ENCODE peak calls at places on chromosomes 13 and 19, in five cellular contexts. One of them, this sample, is unnamed.

GRCh38 chr13:30654430-30654829 is 36.7 kb downstream of the USPL1 start:
- DNase-seq in adrenal gland: no peak
- DNase-seq in GM23248: no peak
- DNase-seq in KBM-7: no peak
- DNase-seq in COR-L47: no peak
- DNase-seq in this sample: no peak

GRCh38 chr19:19651076-19651475 is 7.6 kb upstream of the GMIP start:
- DNase-seq in adrenal gland: no peak
- DNase-seq in GM23248: no peak
- DNase-seq in KBM-7: no peak
- DNase-seq in COR-L47: no peak
- DNase-seq in this sample: no peak

GRCh38 chr19:5964816-5965565 is 12.9 kb downstream of the RANBP3 start:
- DNase-seq in adrenal gland: no peak
- DNase-seq in GM23248: no peak
- DNase-seq in KBM-7: no peak
- DNase-seq in COR-L47: no peak
- DNase-seq in this sample: no peak

GRCh38 chr13:65679240-65679639 is 1550.9 kb downstream of the PCDH9 start:
- DNase-seq in adrenal gland: no peak
- DNase-seq in GM23248: no peak
- DNase-seq in KBM-7: no peak
- DNase-seq in COR-L47: no peak
- DNase-seq in this sample: no peak

GRCh38 chr13:24763596-24764275 is at the start of gene RNF17:
- DNase-seq in adrenal gland: no peak
- DNase-seq in GM23248: no peak
- DNase-seq in KBM-7: no peak
- DNase-seq in COR-L47: no peak
- DNase-seq in this sample: no peak

GRCh38 chr19:48965033-48965805 is at the start of gene FTL:
- DNase-seq in adrenal gland: peak; percentile 98
- DNase-seq in GM23248: peak; percentile 95
- DNase-seq in KBM-7: peak; percentile 97
- DNase-seq in COR-L47: peak; percentile 94
- DNase-seq in this sample: peak; percentile 92

GRCh38 chr13:21837841-21838551 is 167.1 kb downstream of the FGF9 start:
- DNase-seq in adrenal gland: no peak
- DNase-seq in GM23248: peak; percentile 54
- DNase-seq in KBM-7: no peak
- DNase-seq in COR-L47: no peak
- DNase-seq in this sample: no peak

GRCh38 chr19:3187662-3188511 is 2.2 kb downstream of the NCLN start:
- DNase-seq in adrenal gland: no peak
- DNase-seq in GM23248: no peak
- DNase-seq in KBM-7: no peak
- DNase-seq in COR-L47: no peak
- DNase-seq in this sample: no peak

GRCh38 chr19:54168174-54168917 is 4.6 kb downstream of the TMC4 start:
- DNase-seq in adrenal gland: peak; percentile 94
- DNase-seq in GM23248: peak; percentile 89
- DNase-seq in KBM-7: peak; percentile 93
- DNase-seq in COR-L47: peak; percentile 75
- DNase-seq in this sample: peak; percentile 89

GRCh38 chr13:47545206-47545605 is 455.9 kb downstream of the SUCLA2 start:
- DNase-seq in adrenal gland: no peak
- DNase-seq in GM23248: peak; percentile 12
- DNase-seq in KBM-7: no peak
- DNase-seq in COR-L47: no peak
- DNase-seq in this sample: no peak

GRCh38 chr19:46015080-46015960 is 7.5 kb downstream of the PGLYRP1 start:
- DNase-seq in adrenal gland: peak; percentile 73
- DNase-seq in GM23248: peak; percentile 47
- DNase-seq in KBM-7: no peak
- DNase-seq in COR-L47: peak; percentile 87
- DNase-seq in this sample: peak; percentile 29

GRCh38 chr13:48155850-48156249 is 60.9 kb upstream of the MED4 start:
- DNase-seq in adrenal gland: no peak
- DNase-seq in GM23248: peak; percentile 82
- DNase-seq in KBM-7: peak; percentile 85
- DNase-seq in COR-L47: no peak
- DNase-seq in this sample: no peak

GRCh38 chr19:35774274-35775045 is 904 bp upstream of the ARHGAP33 start:
- DNase-seq in adrenal gland: no peak
- DNase-seq in GM23248: peak; percentile 22
- DNase-seq in KBM-7: no peak
- DNase-seq in COR-L47: no peak
- DNase-seq in this sample: no peak

GRCh38 chr13:45763419-45763818 is 61.3 kb downstream of the CBY2 start:
- DNase-seq in adrenal gland: no peak
- DNase-seq in GM23248: no peak
- DNase-seq in KBM-7: no peak
- DNase-seq in COR-L47: no peak
- DNase-seq in this sample: no peak

GRCh38 chr13:45490068-45490467 is 25.3 kb downstream of the COG3 start:
- DNase-seq in adrenal gland: no peak
- DNase-seq in GM23248: no peak
- DNase-seq in KBM-7: peak; percentile 25
- DNase-seq in COR-L47: no peak
- DNase-seq in this sample: no peak

GRCh38 chr13:24923305-24923640 is 159.3 kb downstream of the RNF17 start:
- DNase-seq in adrenal gland: peak; percentile 16
- DNase-seq in GM23248: peak; percentile 90
- DNase-seq in KBM-7: no peak
- DNase-seq in COR-L47: no peak
- DNase-seq in this sample: peak; percentile 3

GRCh38 chr13:111903143-111903542 is 163.8 kb upstream of the SOX1 start:
- DNase-seq in adrenal gland: peak; percentile 2
- DNase-seq in GM23248: no peak
- DNase-seq in KBM-7: no peak
- DNase-seq in COR-L47: no peak
- DNase-seq in this sample: no peak

GRCh38 chr19:47253467-47253881 is 2.9 kb upstream of the CCDC9 start:
- DNase-seq in adrenal gland: no peak
- DNase-seq in GM23248: peak; percentile 91
- DNase-seq in KBM-7: no peak
- DNase-seq in COR-L47: no peak
- DNase-seq in this sample: no peak

GRCh38 chr19:4748185-4748584 is 24.5 kb upstream of the DPP9 start:
- DNase-seq in adrenal gland: no peak
- DNase-seq in GM23248: no peak
- DNase-seq in KBM-7: no peak
- DNase-seq in COR-L47: no peak
- DNase-seq in this sample: no peak

GRCh38 chr13:98994080-98994479 is 16.2 kb upstream of the DOCK9 start:
- DNase-seq in adrenal gland: no peak
- DNase-seq in GM23248: no peak
- DNase-seq in KBM-7: no peak
- DNase-seq in COR-L47: no peak
- DNase-seq in this sample: no peak

GRCh38 chr13:29077051-29077813 is 257.1 kb downstream of the MTUS2 start:
- DNase-seq in adrenal gland: no peak
- DNase-seq in GM23248: no peak
- DNase-seq in KBM-7: no peak
- DNase-seq in COR-L47: no peak
- DNase-seq in this sample: no peak

GRCh38 chr19:34319785-34320184 is 45.2 kb upstream of the GPI start:
- DNase-seq in adrenal gland: no peak
- DNase-seq in GM23248: no peak
- DNase-seq in KBM-7: no peak
- DNase-seq in COR-L47: no peak
- DNase-seq in this sample: no peak

GRCh38 chr13:41505209-41505835 is 48.0 kb downstream of the RGCC start:
- DNase-seq in adrenal gland: no peak
- DNase-seq in GM23248: peak; percentile 94
- DNase-seq in KBM-7: no peak
- DNase-seq in COR-L47: no peak
- DNase-seq in this sample: no peak

GRCh38 chr19:1852729-1853128 is 4.4 kb upstream of the REXO1 start:
- DNase-seq in adrenal gland: peak; percentile 31
- DNase-seq in GM23248: no peak
- DNase-seq in KBM-7: no peak
- DNase-seq in COR-L47: no peak
- DNase-seq in this sample: no peak

GRCh38 chr13:35720290-35720689 is 243.8 kb upstream of the MAB21L1 start:
- DNase-seq in adrenal gland: no peak
- DNase-seq in GM23248: no peak
- DNase-seq in KBM-7: no peak
- DNase-seq in COR-L47: no peak
- DNase-seq in this sample: no peak

GRCh38 chr13:21426238-21426637 is 32.9 kb downstream of the ZDHHC20 start:
- DNase-seq in adrenal gland: no peak
- DNase-seq in GM23248: peak; percentile 5
- DNase-seq in KBM-7: no peak
- DNase-seq in COR-L47: no peak
- DNase-seq in this sample: no peak

GRCh38 chr13:65260938-65261880 is 1968.9 kb downstream of the PCDH9 start:
- DNase-seq in adrenal gland: no peak
- DNase-seq in GM23248: no peak
- DNase-seq in KBM-7: no peak
- DNase-seq in COR-L47: no peak
- DNase-seq in this sample: no peak

GRCh38 chr19:17743874-17744273 is 7.4 kb upstream of the FCHO1 start:
- DNase-seq in adrenal gland: no peak
- DNase-seq in GM23248: peak; percentile 65
- DNase-seq in KBM-7: no peak
- DNase-seq in COR-L47: no peak
- DNase-seq in this sample: no peak

GRCh38 chr19:57242821-57243220 is 2.4 kb downstream of the ZNF805 start:
- DNase-seq in adrenal gland: no peak
- DNase-seq in GM23248: no peak
- DNase-seq in KBM-7: no peak
- DNase-seq in COR-L47: no peak
- DNase-seq in this sample: no peak

GRCh38 chr13:103161476-103161875 is 95.3 kb upstream of the SLC10A2 start:
- DNase-seq in adrenal gland: no peak
- DNase-seq in GM23248: no peak
- DNase-seq in KBM-7: no peak
- DNase-seq in COR-L47: no peak
- DNase-seq in this sample: no peak